ENCODE peak calls at places on chromosome 6, in four cellular contexts. T is left lung, P is endothelial cell, L is fibroblast of lung. H is an unnamed sample.

GRCh38 chr6:42564496-42564890 is 664 bp downstream of the UBR2 start:
- DNase-seq in L (peak; percentile 53), T (no peak), P (no peak), H (no peak)

GRCh38 chr6:90993771-90994170 is 406.9 kb upstream of the MAP3K7 start:
- DNase-seq in T (no peak), L (no peak), P (no peak), H (no peak)

GRCh38 chr6:149897015-149897697 is 757 bp downstream of the RAET1E start:
- DNase-seq in P (no peak), L (peak; percentile 97), T (no peak), H (peak; percentile 91)

GRCh38 chr6:146028250-146028789 is 542 bp upstream of the GRM1 start:
- DNase-seq in T (peak; percentile 80), L (peak; percentile 51), P (peak; percentile 91), H (peak; percentile 15)

GRCh38 chr6:10082385-10082784 is 332.5 kb downstream of the TFAP2A start:
- DNase-seq in P (no peak), T (no peak), L (no peak), H (no peak)

GRCh38 chr6:27544612-27545260 is 71.8 kb upstream of the ZNF184 start:
- DNase-seq in T (no peak), L (no peak), P (no peak), H (no peak)

GRCh38 chr6:39688494-39688893 is 36.7 kb downstream of the KIF6 start:
- DNase-seq in P (no peak), L (peak; percentile 82), T (no peak), H (no peak)

GRCh38 chr6:170238741-170239565 is 51.9 kb downstream of the DLL1 start:
- DNase-seq in T (peak; percentile 39), L (no peak), P (no peak), H (no peak)

GRCh38 chr6:170267688-170268087 is 23.2 kb downstream of the DLL1 start:
- DNase-seq in T (peak; percentile 20), L (no peak), P (no peak), H (no peak)

GRCh38 chr6:100664274-100665040 is 199.7 kb upstream of the SIM1 start:
- DNase-seq in T (no peak), P (no peak), L (peak; percentile 62), H (peak; percentile 26)

GRCh38 chr6:104252276-104252675 is 607.4 kb downstream of the HACE1 start:
- DNase-seq in L (no peak), T (no peak), P (no peak), H (no peak)

GRCh38 chr6:28399370-28400121 is at the start of gene ZSCAN12:
- DNase-seq in P (peak; percentile 80), T (peak; percentile 92), L (peak; percentile 94), H (peak; percentile 72)

GRCh38 chr6:113447088-113447831 is 409.9 kb upstream of the MARCKS start:
- DNase-seq in T (no peak), P (no peak), L (peak; percentile 92), H (peak; percentile 86)

GRCh38 chr6:161837854-161838253 is 564.0 kb upstream of the AGPAT4 start:
- DNase-seq in L (peak; percentile 3), T (no peak), P (no peak), H (no peak)

GRCh38 chr6:65707134-65707826 is at the start of gene EYS:
- DNase-seq in P (no peak), L (no peak), T (no peak), H (no peak)

GRCh38 chr6:90136850-90137249 is 159.8 kb downstream of the BACH2 start:
- DNase-seq in P (no peak), T (no peak), L (no peak), H (no peak)

GRCh38 chr6:43096451-43097097 is 20.5 kb downstream of the PTK7 start:
- DNase-seq in T (peak; percentile 84), L (peak; percentile 95), P (no peak), H (peak; percentile 89)

GRCh38 chr6:26020291-26020982 is 57.8 kb downstream of the TRIM38 start:
- DNase-seq in P (peak; percentile 56), T (peak; percentile 88), L (peak; percentile 97), H (peak; percentile 96)

GRCh38 chr6:149012040-149012545 is 265.3 kb downstream of the UST start:
- DNase-seq in T (no peak), L (peak; percentile 96), P (no peak), H (peak; percentile 99)

GRCh38 chr6:149480502-149481280 is 4.1 kb downstream of the ZC3H12D start:
- DNase-seq in T (no peak), L (no peak), P (no peak), H (no peak)

GRCh38 chr6:39790772-39791171 is 1.4 kb upstream of the DAAM2 start:
- DNase-seq in L (peak; percentile 59), T (no peak), P (no peak), H (no peak)

GRCh38 chr6:137706065-137706422 is 161.0 kb upstream of the TNFAIP3 start:
- DNase-seq in L (no peak), T (no peak), P (no peak), H (no peak)

GRCh38 chr6:72946766-72947165 is 278.5 kb downstream of the KHDC1L start:
- DNase-seq in L (peak; percentile 86), T (no peak), P (no peak), H (peak; percentile 34)

GRCh38 chr6:90530882-90531281 is 56.0 kb downstream of the MAP3K7 start:
- DNase-seq in P (no peak), L (no peak), T (no peak), H (no peak)

DNA sequence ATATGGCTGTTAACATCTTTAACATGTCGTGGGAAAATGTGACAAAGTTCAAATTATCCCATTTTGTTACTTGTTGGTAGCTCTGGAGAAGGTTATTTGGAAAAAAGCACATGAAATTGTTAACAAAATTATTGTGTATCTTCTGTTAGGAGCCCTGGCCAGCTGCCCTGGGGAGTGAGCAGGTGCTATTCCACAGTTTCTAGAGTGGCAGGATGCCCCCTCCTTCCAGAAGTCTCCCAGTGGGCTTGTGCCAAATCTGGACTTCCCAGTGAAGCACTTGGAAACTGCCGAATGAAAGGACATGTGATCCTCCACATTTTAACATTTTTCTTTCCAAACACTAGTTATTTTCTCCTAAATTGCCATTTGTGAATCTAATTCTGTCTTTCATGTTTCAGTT is 66.9 kb upstream of the CLDN20 start:
- DNase-seq in T (no peak), P (no peak), L (no peak), H (no peak)
- TF ChIP-seq CTCF in T (no peak), P (no peak), L (no peak), H (no peak)

GRCh38 chr6:8539446-8539845 is 104.1 kb upstream of the SLC35B3 start:
- DNase-seq in L (peak; percentile 22), P (no peak), T (no peak), H (peak; percentile 21)
- TF ChIP-seq CTCF in L (peak; percentile 7), P (no peak), T (no peak), H (peak; percentile 50)

GRCh38 chr6:3603443-3604130 is 146.7 kb upstream of the SLC22A23 start:
- DNase-seq in T (no peak), P (no peak), L (no peak), H (no peak)
- TF ChIP-seq CTCF in T (no peak), P (no peak), L (no peak), H (no peak)

GRCh38 chr6:147774856-147775255 is 266.4 kb downstream of the SAMD5 start:
- DNase-seq in P (peak; percentile 10), T (no peak), L (no peak), H (no peak)
- TF ChIP-seq CTCF in P (peak; percentile 68), T (no peak), L (peak; percentile 21), H (no peak)

DNA sequence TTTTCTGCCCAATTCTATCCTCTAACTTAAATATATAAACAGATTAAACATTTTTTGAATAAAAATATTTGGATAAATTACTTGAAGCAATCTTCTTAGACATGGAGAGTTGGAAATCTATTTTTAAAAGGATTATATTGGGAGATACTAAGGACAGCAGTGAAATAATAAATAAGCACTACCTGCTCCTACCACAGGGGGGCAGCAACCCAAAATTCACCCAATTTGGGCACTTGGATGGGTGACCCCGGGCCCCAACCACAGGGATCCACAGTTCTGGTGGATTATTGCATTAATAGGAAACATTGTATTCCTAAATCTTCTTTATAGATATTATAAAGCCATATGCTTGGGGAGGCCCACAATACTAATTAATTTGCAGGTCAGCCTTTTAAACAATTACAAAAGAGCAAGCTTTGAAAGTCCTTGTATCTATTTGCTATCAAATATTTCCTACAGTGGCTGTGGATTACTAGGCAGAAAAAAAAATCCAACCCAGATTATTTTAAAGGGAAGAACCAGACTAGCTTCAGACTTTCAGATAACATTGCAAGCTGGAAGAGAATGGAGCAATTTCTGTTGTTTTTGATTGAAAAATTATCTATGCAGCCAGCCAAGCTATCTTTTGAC is 66.4 kb upstream of the PDE10A start:
- DNase-seq in P (peak; percentile 67), L (peak; percentile 7), T (no peak), H (no peak)
- TF ChIP-seq CTCF in P (peak; percentile 97), L (peak; percentile 59), T (peak; percentile 73), H (peak; percentile 80)

GRCh38 chr6:168219167-168219566 is 100.4 kb downstream of the DACT2 start:
- DNase-seq in T (no peak), P (no peak), L (no peak), H (no peak)
- TF ChIP-seq CTCF in T (no peak), P (no peak), L (no peak), H (no peak)

DNA sequence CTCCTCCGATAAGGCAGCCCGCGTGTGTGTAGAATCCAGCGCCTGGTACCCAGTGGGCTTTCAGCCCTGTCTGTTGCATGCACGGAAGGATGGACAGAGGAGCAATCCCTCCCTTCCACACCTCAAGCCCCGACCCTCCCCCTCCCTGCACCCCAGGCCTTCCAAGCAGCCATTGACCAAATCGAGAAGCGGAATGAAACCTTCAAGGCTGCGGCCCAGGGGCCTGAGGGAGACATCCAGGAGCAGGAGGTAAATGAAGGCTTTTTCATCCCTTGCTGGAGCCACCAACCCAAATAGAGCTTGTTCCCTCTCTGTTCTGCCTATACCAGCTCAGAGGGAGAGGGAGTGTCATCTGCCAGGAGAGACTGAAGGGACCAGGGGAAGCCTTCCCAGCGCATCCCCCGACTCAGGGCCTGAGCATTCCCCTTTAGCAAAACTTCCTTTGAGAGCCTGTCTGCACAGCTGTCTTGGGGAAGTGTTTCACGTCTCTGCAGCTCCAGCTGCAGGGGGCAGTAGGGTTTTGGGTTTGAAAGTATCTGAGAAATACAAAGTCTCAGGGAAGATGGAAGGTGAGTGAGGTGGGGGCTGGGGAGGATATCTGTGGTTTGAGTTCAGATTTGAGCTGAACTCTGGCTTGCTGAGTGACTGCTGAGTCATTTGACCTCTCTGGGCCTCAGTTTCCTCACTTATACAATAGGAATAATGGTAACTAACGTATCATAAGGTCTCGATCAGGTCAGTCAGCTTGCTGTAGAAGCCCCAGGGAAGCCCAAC is 16.1 kb downstream of the FGD2 start:
- DNase-seq in L (peak; percentile 62), P (peak; percentile 58), T (no peak), H (peak; percentile 30)
- TF ChIP-seq CTCF in L (peak; percentile 66), P (no peak), T (peak; percentile 15), H (peak; percentile 70)

DNA sequence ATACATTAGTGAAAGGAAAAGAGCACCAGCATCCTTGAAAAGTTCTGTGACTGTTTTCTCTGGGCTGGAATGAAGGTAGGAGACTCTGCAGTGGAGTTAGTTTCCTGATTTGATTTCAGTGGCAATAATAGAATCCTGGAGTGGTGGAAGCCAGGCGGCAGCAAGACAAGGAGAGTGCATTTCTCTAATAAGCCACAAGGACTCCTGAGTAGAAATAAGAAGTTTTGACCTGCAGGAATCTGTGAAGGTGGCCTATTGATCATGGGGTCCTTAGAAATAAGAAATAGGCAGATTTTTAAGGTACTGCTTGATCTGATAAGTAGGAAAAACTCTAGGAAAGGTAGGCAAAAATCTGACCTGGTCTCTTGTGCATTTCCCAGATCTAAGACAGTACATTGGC is 68.4 kb upstream of the ELOVL5 start:
- DNase-seq in T (no peak), L (no peak), P (no peak), H (no peak)
- TF ChIP-seq CTCF in T (no peak), L (no peak), P (peak; percentile 20), H (peak; percentile 51)

H was measured in HFFc6.